ENCODE peak calls at places on chromosome 5, in four cellular contexts. One of them, this sample, is unnamed.

GRCh38 chr5:181170996-181171395 is 23.6 kb downstream of the OR2V2 start:
- DNase-seq in stimulated activated CD8-positive, alpha-beta memory T cell treated with anti-CD3 and anti-CD28 coated beads, Interleukin-2, amount 100 ng/mL, for 48 hours: no peak
- DNase-seq in A673: no peak
- DNase-seq in foreskin fibroblast: peak
- DNase-seq in this sample: no peak

GRCh38 chr5:67815455-67816391 is 399.8 kb upstream of the PIK3R1 start:
- DNase-seq in A673: no peak
- DNase-seq in foreskin fibroblast: no peak
- DNase-seq in stimulated activated CD8-positive, alpha-beta memory T cell treated with anti-CD3 and anti-CD28 coated beads, Interleukin-2, amount 100 ng/mL, for 48 hours: no peak
- DNase-seq in this sample: no peak

GRCh38 chr5:91136271-91136670 is 246.8 kb downstream of the ARRDC3 start:
- DNase-seq in A673: no peak
- DNase-seq in stimulated activated CD8-positive, alpha-beta memory T cell treated with anti-CD3 and anti-CD28 coated beads, Interleukin-2, amount 100 ng/mL, for 48 hours: no peak
- DNase-seq in foreskin fibroblast: no peak
- DNase-seq in this sample: no peak

GRCh38 chr5:65059681-65060598 is 291.2 kb downstream of the CWC27 start:
- DNase-seq in A673: no peak
- DNase-seq in foreskin fibroblast: peak
- DNase-seq in stimulated activated CD8-positive, alpha-beta memory T cell treated with anti-CD3 and anti-CD28 coated beads, Interleukin-2, amount 100 ng/mL, for 48 hours: no peak
- DNase-seq in this sample: no peak

GRCh38 chr5:21931076-21931475 is 922.1 kb downstream of the CDH12 start:
- DNase-seq in A673: peak
- DNase-seq in foreskin fibroblast: no peak
- DNase-seq in stimulated activated CD8-positive, alpha-beta memory T cell treated with anti-CD3 and anti-CD28 coated beads, Interleukin-2, amount 100 ng/mL, for 48 hours: no peak
- DNase-seq in this sample: no peak

GRCh38 chr5:135204151-135204600 is 170.1 kb upstream of the PITX1 start:
- DNase-seq in A673: peak
- DNase-seq in foreskin fibroblast: no peak
- DNase-seq in stimulated activated CD8-positive, alpha-beta memory T cell treated with anti-CD3 and anti-CD28 coated beads, Interleukin-2, amount 100 ng/mL, for 48 hours: no peak
- DNase-seq in this sample: no peak

GRCh38 chr5:179974281-179974945 is 66.7 kb upstream of the TBC1D9B start:
- DNase-seq in foreskin fibroblast: no peak
- DNase-seq in stimulated activated CD8-positive, alpha-beta memory T cell treated with anti-CD3 and anti-CD28 coated beads, Interleukin-2, amount 100 ng/mL, for 48 hours: no peak
- DNase-seq in A673: no peak
- DNase-seq in this sample: no peak

GRCh38 chr5:173581408-173582197 is 34.8 kb downstream of the BOD1 start:
- DNase-seq in foreskin fibroblast: no peak
- DNase-seq in stimulated activated CD8-positive, alpha-beta memory T cell treated with anti-CD3 and anti-CD28 coated beads, Interleukin-2, amount 100 ng/mL, for 48 hours: peak
- DNase-seq in A673: peak
- DNase-seq in this sample: peak

GRCh38 chr5:153222956-153223355 is 267.5 kb upstream of the GRIA1 start:
- DNase-seq in A673: peak
- DNase-seq in stimulated activated CD8-positive, alpha-beta memory T cell treated with anti-CD3 and anti-CD28 coated beads, Interleukin-2, amount 100 ng/mL, for 48 hours: no peak
- DNase-seq in foreskin fibroblast: peak
- DNase-seq in this sample: no peak

GRCh38 chr5:134106991-134107701 is 7.3 kb upstream of the TCF7 start:
- DNase-seq in stimulated activated CD8-positive, alpha-beta memory T cell treated with anti-CD3 and anti-CD28 coated beads, Interleukin-2, amount 100 ng/mL, for 48 hours: no peak
- DNase-seq in foreskin fibroblast: no peak
- DNase-seq in A673: no peak
- DNase-seq in this sample: no peak

GRCh38 chr5:19266791-19267190 is 721.2 kb downstream of the CDH18 start:
- DNase-seq in foreskin fibroblast: no peak
- DNase-seq in stimulated activated CD8-positive, alpha-beta memory T cell treated with anti-CD3 and anti-CD28 coated beads, Interleukin-2, amount 100 ng/mL, for 48 hours: no peak
- DNase-seq in A673: no peak
- DNase-seq in this sample: no peak

GRCh38 chr5:113764382-113764781 is 250.9 kb downstream of the YTHDC2 start:
- DNase-seq in stimulated activated CD8-positive, alpha-beta memory T cell treated with anti-CD3 and anti-CD28 coated beads, Interleukin-2, amount 100 ng/mL, for 48 hours: no peak
- DNase-seq in foreskin fibroblast: no peak
- DNase-seq in A673: no peak
- DNase-seq in this sample: no peak

GRCh38 chr5:178207183-178207916 is 3.0 kb downstream of the HNRNPAB start:
- DNase-seq in stimulated activated CD8-positive, alpha-beta memory T cell treated with anti-CD3 and anti-CD28 coated beads, Interleukin-2, amount 100 ng/mL, for 48 hours: no peak
- DNase-seq in A673: no peak
- DNase-seq in foreskin fibroblast: no peak
- DNase-seq in this sample: no peak

GRCh38 chr5:116234681-116235080 is 149.9 kb downstream of the COMMD10 start:
- DNase-seq in stimulated activated CD8-positive, alpha-beta memory T cell treated with anti-CD3 and anti-CD28 coated beads, Interleukin-2, amount 100 ng/mL, for 48 hours: no peak
- DNase-seq in A673: no peak
- DNase-seq in foreskin fibroblast: no peak
- DNase-seq in this sample: no peak

This sample was measured in SJCRH30.